ENCODE peak calls at places on chromosomes 11 and 22, in ten cellular contexts. Q is activated gamma-delta T cell treated with anti-CD3 and anti-CD28 coated beads, Interleukin-2, amount 50 U/mL, for 16 hours; T is NCI-H1417; Z is fibroblast of the aortic adventitia; H is NCI-H146; A is activated CD4-positive, alpha-beta T cell treated with anti-CD3 and anti-CD28 coated beads, Interleukin-2, amount 50 U/mL, for 24 hours; D is KG1; M is heart right ventricle; I is astrocyte of the spinal cord; P is stimulated activated CD8-positive, alpha-beta memory T cell treated with anti-CD3 and anti-CD28 coated beads, Interleukin-15, amount 100 ng/mL, for 4 hours. R is an unnamed sample.

GRCh38 chr11:60763692-60764369 is 7.2 kb downstream of the MS4A15 start:
- DNase-seq in Q (no peak), T (no peak), Z (no peak), H (no peak), A (no peak), D (no peak), M (no peak), I (no peak), P (no peak), R (peak; percentile 49)

GRCh38 chr11:36254739-36255138 is 34.5 kb downstream of the COMMD9 start:
- DNase-seq in Q (no peak), T (no peak), Z (peak; percentile 72), H (no peak), A (no peak), D (no peak), M (no peak), I (no peak), P (no peak), R (no peak)

GRCh38 chr11:11970556-11970955 is 37.9 kb downstream of the DKK3 start:
- DNase-seq in Q (no peak), T (no peak), Z (no peak), H (no peak), A (no peak), D (no peak), M (no peak), I (no peak), P (no peak), R (no peak)

GRCh38 chr22:47355388-47355725 is 592.9 kb downstream of the TBC1D22A start:
- DNase-seq in Q (no peak), T (no peak), Z (no peak), H (no peak), A (no peak), D (no peak), M (no peak), I (no peak), P (no peak), R (no peak)

GRCh38 chr11:235998-236773 is at the start of gene SIRT3:
- DNase-seq in Q (peak; percentile 68), T (peak; percentile 86), Z (peak; percentile 67), H (peak; percentile 87), A (peak; percentile 61), D (peak; percentile 66), M (peak; percentile 79), I (peak; percentile 79), P (peak; percentile 66), R (peak; percentile 92)

GRCh38 chr11:118380571-118380970 is 20.8 kb upstream of the ATP5MG start:
- DNase-seq in Q (no peak), T (no peak), Z (no peak), H (no peak), A (no peak), D (no peak), M (no peak), I (no peak), P (no peak), R (no peak)

GRCh38 chr11:6403539-6403938 is 13.3 kb downstream of the SMPD1 start:
- DNase-seq in Q (no peak), T (no peak), Z (no peak), H (no peak), A (no peak), D (no peak), M (no peak), I (no peak), P (no peak), R (peak; percentile 69)

GRCh38 chr11:134640971-134641968 is 229.2 kb upstream of the B3GAT1 start:
- DNase-seq in Q (no peak), T (no peak), Z (no peak), H (no peak), A (no peak), D (no peak), M (no peak), I (no peak), P (no peak), R (peak; percentile 73)

GRCh38 chr11:79100093-79100704 is 340.6 kb downstream of the TENM4 start:
- DNase-seq in Q (no peak), T (peak; percentile 21), Z (peak; percentile 70), H (peak; percentile 57), A (no peak), D (peak; percentile 18), M (no peak), I (peak; percentile 60), P (no peak), R (no peak)

GRCh38 chr11:64234840-64235379 is 526 bp downstream of the VEGFB start:
- DNase-seq in Q (peak; percentile 31), T (peak; percentile 33), Z (no peak), H (peak; percentile 63), A (no peak), D (no peak), M (no peak), I (no peak), P (peak; percentile 26), R (no peak)

GRCh38 chr22:22043296-22044078 is 60.9 kb upstream of the TOP3B start:
- DNase-seq in Q (no peak), T (no peak), Z (no peak), H (no peak), A (no peak), D (no peak), M (no peak), I (no peak), P (no peak), R (peak; percentile 65)

GRCh38 chr11:64656797-64657196 is 65.8 kb downstream of the SLC22A12 start:
- DNase-seq in Q (no peak), T (no peak), Z (no peak), H (no peak), A (no peak), D (no peak), M (no peak), I (no peak), P (no peak), R (no peak)

GRCh38 chr11:23272095-23272494 is 411.8 kb upstream of the CCDC179 start:
- DNase-seq in Q (no peak), T (no peak), Z (no peak), H (no peak), A (no peak), D (no peak), M (no peak), I (no peak), P (no peak), R (no peak)

GRCh38 chr22:48379371-48379770 is 1448.3 kb downstream of the BRD1 start:
- DNase-seq in Q (no peak), T (no peak), Z (no peak), H (no peak), A (no peak), D (no peak), M (no peak), I (no peak), P (no peak), R (peak; percentile 47)